ENCODE peak calls at places on chromosome 1, in seven cellular contexts. X is choroid plexus epithelial cell; Z is GM23248; B is epithelial cell of esophagus; I is prostate gland; G is stimulated activated naive B cell treated with anti-CD40 and anti-IgM and Interleukin-4, amounts not matched to agents 10 μg/mL and 1 μg/mL and 100 μg/mL, for 72 hours; L is GDM1. C is an unnamed sample.

GRCh38 chr1:236795757-236796719 is 946 bp downstream of the MTR start:
- DNase-seq in X (peak), Z (peak), B (peak), I (no peak), G (peak), L (no peak), C (no peak)

GRCh38 chr1:185674201-185674600 is 60.0 kb upstream of the HMCN1 start:
- DNase-seq in X (no peak), Z (no peak), B (no peak), I (no peak), G (no peak), L (peak), C (peak)

GRCh38 chr1:235011599-235012435 is 116.8 kb downstream of the TOMM20 start:
- DNase-seq in X (peak), Z (peak), B (peak), I (no peak), G (peak), L (peak), C (peak)

GRCh38 chr1:27626031-27626935 is 8.7 kb downstream of the FGR start:
- DNase-seq in X (no peak), Z (no peak), B (no peak), I (no peak), G (no peak), L (no peak), C (no peak)

GRCh38 chr1:9794081-9794480 is 29.7 kb downstream of the CLSTN1 start:
- DNase-seq in X (no peak), Z (no peak), B (no peak), I (no peak), G (no peak), L (no peak), C (no peak)

GRCh38 chr1:172653015-172653709 is 5.7 kb upstream of the FASLG start:
- DNase-seq in X (peak), Z (peak), B (peak), I (no peak), G (no peak), L (no peak), C (no peak)

GRCh38 chr1:94783342-94784264 is 36.6 kb upstream of the SLC44A3 start:
- DNase-seq in X (peak), Z (peak), B (peak), I (peak), G (no peak), L (no peak), C (no peak)

GRCh38 chr1:115198938-115199337 is 109.6 kb upstream of the TSPAN2 start:
- DNase-seq in X (peak), Z (peak), B (peak), I (no peak), G (no peak), L (no peak), C (no peak)

GRCh38 chr1:111598534-111598933 is 21.1 kb upstream of the RAP1A start:
- DNase-seq in X (no peak), Z (no peak), B (no peak), I (no peak), G (no peak), L (no peak), C (no peak)

GRCh38 chr1:23591460-23592208 is 32.3 kb upstream of the ID3 start:
- DNase-seq in X (peak), Z (no peak), B (no peak), I (no peak), G (peak), L (peak), C (no peak)

GRCh38 chr1:180948846-180949615 is 36.3 kb downstream of the KIAA1614 start:
- DNase-seq in X (no peak), Z (no peak), B (no peak), I (no peak), G (no peak), L (no peak), C (no peak)

GRCh38 chr1:7553042-7553690 is 217.9 kb upstream of the VAMP3 start:
- DNase-seq in X (no peak), Z (peak), B (no peak), I (no peak), G (no peak), L (no peak), C (no peak)

GRCh38 chr1:234866007-234866866 is 256.3 kb upstream of the IRF2BP2 start:
- DNase-seq in X (peak), Z (peak), B (peak), I (no peak), G (no peak), L (no peak), C (no peak)

GRCh38 chr1:153652795-153653507 is 5.6 kb upstream of the SNAPIN start:
- DNase-seq in X (peak), Z (peak), B (peak), I (no peak), G (no peak), L (no peak), C (no peak)

GRCh38 chr1:214351551-214352277 is 70.8 kb downstream of the SMYD2 start:
- DNase-seq in X (no peak), Z (no peak), B (no peak), I (no peak), G (no peak), L (no peak), C (no peak)

GRCh38 chr1:169859001-169859400 is 34.7 kb downstream of the SCYL3 start:
- DNase-seq in X (no peak), Z (no peak), B (no peak), I (no peak), G (no peak), L (no peak), C (no peak)

GRCh38 chr1:165355977-165356811 is at the start of gene LMX1A:
- DNase-seq in X (no peak), Z (peak), B (no peak), I (peak), G (no peak), L (no peak), C (no peak)

GRCh38 chr1:240349695-240350094 is 258.0 kb downstream of the FMN2 start:
- DNase-seq in X (no peak), Z (no peak), B (no peak), I (no peak), G (no peak), L (no peak), C (no peak)